ENCODE peak calls at places on chromosomes 3 and 15, in five cellular contexts. E, F, S, B and M are unnamed samples.

GRCh38 chr15:89293012-89293411 is 41.6 kb downstream of the POLG start:
- DNase-seq in E (no peak), F (no peak), S (no peak), B (no peak), M (no peak)

GRCh38 chr3:65605876-65606432 is 432.8 kb downstream of the MAGI1 start:
- DNase-seq in E (no peak), F (no peak), S (peak; percentile 67), B (peak; percentile 57), M (no peak)

GRCh38 chr3:66483006-66483928 is 17.6 kb downstream of the LRIG1 start:
- DNase-seq in E (peak; percentile 90), F (no peak), S (no peak), B (no peak), M (peak; percentile 45)

GRCh38 chr3:47571391-47572165 is 7.1 kb downstream of the CSPG5 start:
- DNase-seq in E (no peak), F (peak; percentile 57), S (no peak), B (no peak), M (peak; percentile 61)

GRCh38 chr3:50267280-50267913 is 1.6 kb upstream of the SEMA3B start:
- DNase-seq in E (peak; percentile 28), F (no peak), S (no peak), B (no peak), M (peak; percentile 52)

GRCh38 chr3:134027631-134028030 is 2.1 kb downstream of the SLCO2A1 start:
- DNase-seq in E (no peak), F (no peak), S (peak; percentile 39), B (peak; percentile 8), M (no peak)

GRCh38 chr3:192897005-192897404 is 20.7 kb downstream of the MB21D2 start:
- DNase-seq in E (no peak), F (no peak), S (no peak), B (peak; percentile 88), M (no peak)

GRCh38 chr15:60800729-60801072 is 321.8 kb upstream of the ICE2 start:
- DNase-seq in E (no peak), F (no peak), S (no peak), B (no peak), M (no peak)

GRCh38 chr15:27183182-27183581 is 212.2 kb downstream of the GABRG3 start:
- DNase-seq in E (no peak), F (no peak), S (no peak), B (no peak), M (no peak)

GRCh38 chr3:16846373-16847078 is 38.2 kb upstream of the PLCL2 start:
- DNase-seq in E (no peak), F (no peak), S (no peak), B (no peak), M (no peak)

GRCh38 chr3:16844771-16845170 is 40.0 kb upstream of the PLCL2 start:
- DNase-seq in E (no peak), F (no peak), S (no peak), B (no peak), M (no peak)

GRCh38 chr3:16849795-16850194 is 35.0 kb upstream of the PLCL2 start:
- DNase-seq in E (peak; percentile 77), F (no peak), S (no peak), B (no peak), M (no peak)

GRCh38 chr3:16849240-16849639 is 35.5 kb upstream of the PLCL2 start:
- DNase-seq in E (peak; percentile 75), F (peak; percentile 33), S (no peak), B (no peak), M (peak; percentile 58)

DNA sequence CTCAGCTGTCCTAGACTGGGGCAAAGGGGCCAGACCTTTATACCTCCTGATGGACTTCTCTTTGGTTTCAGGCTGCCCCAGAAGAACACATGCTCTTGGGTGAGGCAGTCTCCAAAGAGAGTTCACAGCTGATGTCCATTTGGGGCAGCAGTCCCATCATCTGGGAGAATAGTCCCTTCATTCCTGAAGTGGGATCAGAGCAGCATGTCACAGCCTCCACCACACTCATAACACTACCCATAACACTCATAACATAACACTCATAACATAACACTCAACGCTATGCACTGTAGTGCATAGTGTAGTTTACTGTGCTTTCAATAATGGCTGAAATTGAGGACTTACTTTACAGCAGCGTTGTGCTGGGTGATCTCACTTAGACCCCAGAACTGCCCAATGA is 36.7 kb upstream of the PLCL2 start:
- DNase-seq in E (no peak), F (no peak), S (no peak), B (no peak), M (no peak)
- H3K4me1 ChIP-seq in E (no peaks in the 10 kb centered on the region), F (no peaks in the 10 kb centered on the region), S (no peaks in the 10 kb centered on the region), B (peaks cover 2% of the 10 kb centered on the region), M (peaks cover 9% of the 10 kb centered on the region)

GRCh38 chr15:57427367-57427821 is 51.1 kb downstream of the CGNL1 start:
- DNase-seq in E (peak; percentile 25), F (peak; percentile 17), S (peak; percentile 32), B (peak; percentile 56), M (peak; percentile 58)
- H3K4me2 ChIP-seq in E (no peak overlapping the region), F (no peak overlapping the region), S (peak overlapping the region; percentile 20), B (peak overlapping the region; percentile 44), M (no peak overlapping the region)

GRCh38 chr3:175224051-175224450 is 364.9 kb downstream of the NAALADL2 start:
- DNase-seq in E (no peak), F (no peak), S (no peak), B (no peak), M (no peak)
- H2AFZ ChIP-seq in E (no peak overlapping the region), F (no peak overlapping the region), S (no peak overlapping the region), B (peak overlapping the region; percentile 2), M (no peak overlapping the region)

DNA sequence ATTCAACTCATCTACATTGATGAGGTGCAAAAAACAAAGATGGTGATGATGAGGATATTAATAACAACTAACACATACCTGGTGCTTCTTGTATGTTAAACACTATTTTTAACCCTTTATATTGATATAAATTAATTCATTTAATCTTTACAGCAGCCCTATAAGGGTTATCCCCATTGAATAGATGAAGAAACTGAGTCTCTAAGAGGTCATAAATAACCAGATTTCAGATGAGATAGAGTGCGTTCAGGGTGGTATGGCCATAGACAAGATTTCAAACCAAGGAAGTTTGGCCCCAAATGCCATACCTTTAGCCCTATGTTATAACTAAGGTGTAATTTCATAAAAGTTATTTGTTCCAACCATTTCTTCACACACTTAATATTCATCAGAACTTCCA is 82.6 kb downstream of the CMSS1 start:
- DNase-seq in E (no peak), F (no peak), S (no peak), B (no peak), M (no peak)
- H3K4me1 ChIP-seq in E (peaks cover 9% of the 10 kb centered on the region), F (no peaks in the 10 kb centered on the region), S (peaks cover 45% of the 10 kb centered on the region), B (peaks cover 58% of the 10 kb centered on the region), M (no peaks in the 10 kb centered on the region)

DNA sequence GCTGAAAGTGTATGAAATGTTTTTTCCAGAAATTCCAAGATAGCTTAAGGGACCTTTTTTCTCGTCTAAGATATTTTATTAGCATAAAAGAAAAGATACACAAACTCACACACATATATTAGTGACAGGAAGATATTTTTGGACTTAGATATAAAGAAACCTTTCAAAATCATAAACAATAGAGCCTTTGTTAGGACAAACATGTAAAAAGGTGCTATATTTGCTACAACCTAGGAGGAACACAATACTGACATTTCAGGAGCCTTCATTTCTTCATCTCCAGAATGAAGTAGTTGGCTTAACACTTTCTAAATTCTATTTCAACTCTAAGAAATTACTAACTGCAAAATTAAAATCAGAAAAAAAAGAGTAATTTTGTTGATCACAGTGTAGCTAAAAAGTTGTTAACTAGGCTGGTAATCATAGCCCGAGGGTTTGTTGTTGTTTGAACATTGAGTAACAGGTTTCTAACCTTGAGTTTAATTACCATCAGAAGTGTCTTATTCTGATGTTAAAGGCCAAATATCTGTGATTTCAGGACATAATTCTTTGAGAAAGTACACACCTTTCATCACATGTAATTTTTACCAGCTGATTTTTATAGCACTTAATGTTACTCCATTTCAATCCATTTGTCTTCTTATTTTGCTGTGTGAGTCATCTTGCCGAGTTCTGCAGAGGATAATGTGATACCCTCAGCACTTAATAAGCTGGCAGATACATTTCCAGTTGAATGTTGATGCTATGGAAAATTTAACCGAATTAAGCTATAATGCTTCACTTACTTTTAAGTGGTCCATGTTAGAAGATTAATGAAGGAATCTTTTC is 97.3 kb downstream of the MBNL1 start:
- DNase-seq in E (peak; percentile 67), F (no peak), S (peak; percentile 51), B (peak; percentile 46), M (no peak)
- H3K4me2 ChIP-seq in E (no peak overlapping the region), F (no peak overlapping the region), S (no peak overlapping the region), B (peak overlapping the region; percentile 13), M (no peak overlapping the region)

GRCh38 chr15:78944202-78944625 is 632 bp downstream of the CTSH start:
- DNase-seq in E (no peak), F (no peak), S (no peak), B (no peak), M (no peak)

GRCh38 chr15:78946493-78946892 is 1.6 kb upstream of the CTSH start:
- DNase-seq in E (no peak), F (no peak), S (no peak), B (no peak), M (no peak)

GRCh38 chr15:78942741-78943140 is 2.1 kb downstream of the CTSH start:
- DNase-seq in E (no peak), F (no peak), S (no peak), B (no peak), M (no peak)

GRCh38 chr15:78943692-78944091 is 1.2 kb downstream of the CTSH start:
- DNase-seq in E (peak; percentile 44), F (no peak), S (no peak), B (no peak), M (peak; percentile 18)

DNA sequence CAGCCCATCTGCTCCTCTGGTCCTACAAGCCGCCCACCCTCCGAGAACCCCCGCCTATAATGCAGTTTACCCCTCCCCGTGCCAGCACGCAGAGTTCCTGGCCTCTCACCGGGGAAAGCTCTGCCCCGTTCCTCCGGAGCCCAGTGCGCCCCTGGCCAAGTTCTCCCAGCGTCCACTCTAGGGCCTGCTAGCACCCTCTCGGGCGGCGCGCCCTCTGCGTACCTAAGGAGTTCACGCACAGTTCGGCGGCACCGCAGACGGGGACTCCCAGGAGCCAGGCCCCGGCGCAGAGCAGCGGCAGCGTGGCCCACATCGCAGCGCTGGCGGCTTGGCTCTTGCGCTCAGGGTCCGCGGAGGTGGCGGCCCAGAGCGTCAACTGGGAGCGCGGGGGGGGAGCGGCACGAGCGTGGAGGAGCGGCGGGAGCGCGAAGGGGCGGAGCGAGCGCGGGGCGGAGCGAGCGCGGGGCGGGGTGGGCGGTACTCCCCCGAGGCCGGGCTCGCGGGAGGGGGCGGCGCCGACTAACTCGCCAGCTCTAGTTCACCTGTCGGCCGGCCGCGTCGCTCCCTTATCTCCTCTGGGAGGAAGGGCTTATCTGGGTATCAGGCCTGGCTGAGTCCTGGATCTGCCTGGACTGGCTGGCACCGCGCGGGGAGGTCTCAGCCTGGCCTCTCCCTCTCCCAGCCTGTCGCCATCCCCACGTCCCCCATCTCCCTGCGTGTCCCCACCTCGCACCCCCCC is at the start of gene CTSH:
- DNase-seq in E (peak; percentile 58), F (peak; percentile 67), S (peak; percentile 58), B (peak; percentile 74), M (peak; percentile 91)
- H2AFZ ChIP-seq in E (peak within 1 kb of the TSS; percentile 39), F (peak within 1 kb of the TSS; percentile 91), S (peak within 1 kb of the TSS; percentile 93), B (peak within 1 kb of the TSS; percentile 73), M (peak within 1 kb of the TSS; percentile 92)

GRCh38 chr3:127535106-127535785 is 55.3 kb downstream of the TPRA1 start:
- DNase-seq in E (no peak), F (no peak), S (no peak), B (no peak), M (peak; percentile 31)
- H3K4me1 ChIP-seq in E (no peaks in the 10 kb centered on the region), F (peaks cover 22% of the 10 kb centered on the region), S (no peaks in the 10 kb centered on the region), B (no peaks in the 10 kb centered on the region), M (peaks cover 29% of the 10 kb centered on the region)